ENCODE peak calls at places on chromosomes 3 and 15, in seven cellular contexts. E is body of pancreas; B is posterior cingulate gyrus; W is sciatic nerve; Q is A673; S is activated naive CD4-positive, alpha-beta T cell; G is ACHN. L is an unnamed sample.

GRCh38 chr3:59566481-59566975 is 516.7 kb upstream of the CFAP20DC start:
- DNase-seq in E (no peak), B (no peak), W (no peak), Q (no peak), S (no peak), G (peak; percentile 9), L (no peak)

GRCh38 chr15:36579792-36580431 is 486 bp downstream of the CDIN1 start:
- DNase-seq in E (peak; percentile 6), B (peak; percentile 78), W (no peak), Q (no peak), S (peak; percentile 23), G (peak; percentile 30), L (no peak)

GRCh38 chr3:176941674-176942073 is 255.6 kb downstream of the TBL1XR1 start:
- DNase-seq in E (no peak), B (no peak), W (no peak), Q (no peak), S (no peak), G (no peak), L (no peak)

GRCh38 chr3:72082776-72083477 is 298.0 kb upstream of the PROK2 start:
- DNase-seq in E (no peak), B (no peak), W (no peak), Q (no peak), S (no peak), G (no peak), L (peak; percentile 55)

GRCh38 chr15:45199136-45199810 is 11.5 kb upstream of the SHF start:
- DNase-seq in E (peak; percentile 24), B (no peak), W (no peak), Q (peak; percentile 43), S (peak; percentile 51), G (no peak), L (peak; percentile 61)

GRCh38 chr15:31327674-31328424 is 1.2 kb downstream of the KLF13 start:
- DNase-seq in E (peak; percentile 79), B (peak; percentile 72), W (peak; percentile 80), Q (peak; percentile 54), S (peak; percentile 75), G (peak; percentile 57), L (peak; percentile 92)

GRCh38 chr3:151753846-151754245 is 20.1 kb downstream of the AADACL2 start:
- DNase-seq in E (no peak), B (no peak), W (no peak), Q (no peak), S (no peak), G (no peak), L (no peak)

GRCh38 chr3:71581451-71581980 is 2.0 kb downstream of the FOXP1 start:
- DNase-seq in E (peak; percentile 25), B (peak; percentile 88), W (peak; percentile 67), Q (no peak), S (peak; percentile 30), G (peak; percentile 16), L (peak; percentile 70)

GRCh38 chr3:102255736-102256135 is 179.1 kb upstream of the ZPLD1 start:
- DNase-seq in E (no peak), B (no peak), W (no peak), Q (no peak), S (no peak), G (no peak), L (no peak)

GRCh38 chr15:62138124-62138523 is 27.0 kb downstream of the C2CD4B start:
- DNase-seq in E (no peak), B (no peak), W (no peak), Q (no peak), S (no peak), G (peak; percentile 49), L (no peak)

GRCh38 chr3:136819784-136820640 is 1.1 kb downstream of the SLC35G2 start:
- DNase-seq in E (peak; percentile 53), B (peak; percentile 86), W (peak; percentile 68), Q (peak; percentile 62), S (peak; percentile 2), G (peak; percentile 74), L (peak; percentile 7)

GRCh38 chr3:169996063-169996462 is 29.5 kb downstream of the SEC62 start:
- DNase-seq in E (no peak), B (no peak), W (no peak), Q (no peak), S (no peak), G (no peak), L (no peak)

GRCh38 chr3:42562047-42562907 is 19.5 kb downstream of the SEC22C start:
- DNase-seq in E (no peak), B (no peak), W (no peak), Q (no peak), S (no peak), G (no peak), L (no peak)

GRCh38 chr15:59360305-59360704 is 12.4 kb downstream of the MYO1E start:
- DNase-seq in E (no peak), B (no peak), W (no peak), Q (no peak), S (no peak), G (no peak), L (no peak)